ENCODE peak calls at places on chromosomes 12 and 14, in four cellular contexts. One of them, this sample, is unnamed.

GRCh38 chr12:89208661-89209096 is 143.6 kb downstream of the DUSP6 start:
- DNase-seq in lower lobe of right lung: no peak
- DNase-seq in tibial nerve: no peak
- DNase-seq in adrenal gland: no peak
- DNase-seq in this sample: no peak

GRCh38 chr12:104665296-104665695 is 208.5 kb downstream of the CHST11 start:
- DNase-seq in lower lobe of right lung: no peak
- DNase-seq in tibial nerve: no peak
- DNase-seq in adrenal gland: no peak
- DNase-seq in this sample: no peak

GRCh38 chr12:3604750-3605638 is 114.0 kb downstream of the PRMT8 start:
- DNase-seq in lower lobe of right lung: no peak
- DNase-seq in tibial nerve: no peak
- DNase-seq in adrenal gland: no peak
- DNase-seq in this sample: no peak

GRCh38 chr12:52390739-52391617 is 5.5 kb upstream of the KRT84 start:
- DNase-seq in lower lobe of right lung: no peak
- DNase-seq in tibial nerve: no peak
- DNase-seq in adrenal gland: no peak
- DNase-seq in this sample: peak; percentile 46

GRCh38 chr12:124537525-124538193 is 29.8 kb downstream of the NCOR2 start:
- DNase-seq in lower lobe of right lung: peak; percentile 88
- DNase-seq in tibial nerve: no peak
- DNase-seq in adrenal gland: no peak
- DNase-seq in this sample: no peak

GRCh38 chr12:119857036-119857435 is 20.1 kb downstream of the CIT start:
- DNase-seq in lower lobe of right lung: no peak
- DNase-seq in tibial nerve: no peak
- DNase-seq in adrenal gland: no peak
- DNase-seq in this sample: no peak

GRCh38 chr12:65696227-65696626 is 128.1 kb upstream of the HMGA2 start:
- DNase-seq in lower lobe of right lung: no peak
- DNase-seq in tibial nerve: no peak
- DNase-seq in adrenal gland: no peak
- DNase-seq in this sample: no peak

GRCh38 chr12:26832817-26833691 is at the start of gene ITPR2:
- DNase-seq in lower lobe of right lung: peak; percentile 96
- DNase-seq in tibial nerve: peak; percentile 91
- DNase-seq in adrenal gland: peak; percentile 96
- DNase-seq in this sample: peak; percentile 96

GRCh38 chr12:30106204-30106603 is 322.5 kb upstream of the TMTC1 start:
- DNase-seq in lower lobe of right lung: no peak
- DNase-seq in tibial nerve: no peak
- DNase-seq in adrenal gland: no peak
- DNase-seq in this sample: no peak

GRCh38 chr12:124994435-124994975 is 1.1 kb downstream of the BRI3BP start:
- DNase-seq in lower lobe of right lung: no peak
- DNase-seq in tibial nerve: no peak
- DNase-seq in adrenal gland: no peak
- DNase-seq in this sample: peak; percentile 83

GRCh38 chr12:49545815-49546214 is 7.0 kb downstream of the KCNH3 start:
- DNase-seq in lower lobe of right lung: peak; percentile 6
- DNase-seq in tibial nerve: no peak
- DNase-seq in adrenal gland: no peak
- DNase-seq in this sample: no peak

GRCh38 chr12:124232654-124232987 is 62.3 kb upstream of the RFLNA start:
- DNase-seq in lower lobe of right lung: no peak
- DNase-seq in tibial nerve: no peak
- DNase-seq in adrenal gland: no peak
- DNase-seq in this sample: no peak

GRCh38 chr12:74914378-74914777 is 295.3 kb downstream of the KCNC2 start:
- DNase-seq in lower lobe of right lung: no peak
- DNase-seq in tibial nerve: no peak
- DNase-seq in adrenal gland: no peak
- DNase-seq in this sample: no peak

GRCh38 chr14:99351166-99352007 is 79.4 kb upstream of the BCL11B start:
- DNase-seq in lower lobe of right lung: no peak
- DNase-seq in tibial nerve: no peak
- DNase-seq in adrenal gland: no peak
- DNase-seq in this sample: no peak

GRCh38 chr12:132204822-132205270 is 60.6 kb downstream of the NOC4L start:
- DNase-seq in lower lobe of right lung: no peak
- DNase-seq in tibial nerve: no peak
- DNase-seq in adrenal gland: no peak
- DNase-seq in this sample: no peak

GRCh38 chr12:132206093-132206434 is 61.8 kb downstream of the NOC4L start:
- DNase-seq in lower lobe of right lung: no peak
- DNase-seq in tibial nerve: no peak
- DNase-seq in adrenal gland: no peak
- DNase-seq in this sample: no peak

GRCh38 chr12:132202929-132203721 is 58.9 kb downstream of the NOC4L start:
- DNase-seq in lower lobe of right lung: no peak
- DNase-seq in tibial nerve: no peak
- DNase-seq in adrenal gland: no peak
- DNase-seq in this sample: no peak

GRCh38 chr12:132205271-132206092 is 61.2 kb downstream of the NOC4L start:
- DNase-seq in lower lobe of right lung: no peak
- DNase-seq in tibial nerve: no peak
- DNase-seq in adrenal gland: no peak
- DNase-seq in this sample: no peak

GRCh38 chr12:132204064-132204821 is 60.0 kb downstream of the NOC4L start:
- DNase-seq in lower lobe of right lung: no peak
- DNase-seq in tibial nerve: no peak
- DNase-seq in adrenal gland: no peak
- DNase-seq in this sample: no peak
- H3K9me3 ChIP-seq in lower lobe of right lung: no peaks in the 10 kb centered on the region
- H3K9me3 ChIP-seq in tibial nerve: peaks cover 18% of the 10 kb centered on the region
- H3K9me3 ChIP-seq in adrenal gland: no peaks in the 10 kb centered on the region
- H3K9me3 ChIP-seq in this sample: no peaks in the 10 kb centered on the region

GRCh38 chr12:46831335-46832083 is 5.7 kb upstream of the SLC38A4 start:
- DNase-seq in lower lobe of right lung: peak; percentile 46
- DNase-seq in tibial nerve: no peak
- DNase-seq in adrenal gland: peak; percentile 18
- DNase-seq in this sample: peak; percentile 19
- H3K4me3 ChIP-seq in lower lobe of right lung: peak overlapping the region; percentile 44
- H3K4me3 ChIP-seq in tibial nerve: no peak overlapping the region
- H3K4me3 ChIP-seq in adrenal gland: peak overlapping the region; percentile 32
- H3K4me3 ChIP-seq in this sample: no peak overlapping the region

DNA sequence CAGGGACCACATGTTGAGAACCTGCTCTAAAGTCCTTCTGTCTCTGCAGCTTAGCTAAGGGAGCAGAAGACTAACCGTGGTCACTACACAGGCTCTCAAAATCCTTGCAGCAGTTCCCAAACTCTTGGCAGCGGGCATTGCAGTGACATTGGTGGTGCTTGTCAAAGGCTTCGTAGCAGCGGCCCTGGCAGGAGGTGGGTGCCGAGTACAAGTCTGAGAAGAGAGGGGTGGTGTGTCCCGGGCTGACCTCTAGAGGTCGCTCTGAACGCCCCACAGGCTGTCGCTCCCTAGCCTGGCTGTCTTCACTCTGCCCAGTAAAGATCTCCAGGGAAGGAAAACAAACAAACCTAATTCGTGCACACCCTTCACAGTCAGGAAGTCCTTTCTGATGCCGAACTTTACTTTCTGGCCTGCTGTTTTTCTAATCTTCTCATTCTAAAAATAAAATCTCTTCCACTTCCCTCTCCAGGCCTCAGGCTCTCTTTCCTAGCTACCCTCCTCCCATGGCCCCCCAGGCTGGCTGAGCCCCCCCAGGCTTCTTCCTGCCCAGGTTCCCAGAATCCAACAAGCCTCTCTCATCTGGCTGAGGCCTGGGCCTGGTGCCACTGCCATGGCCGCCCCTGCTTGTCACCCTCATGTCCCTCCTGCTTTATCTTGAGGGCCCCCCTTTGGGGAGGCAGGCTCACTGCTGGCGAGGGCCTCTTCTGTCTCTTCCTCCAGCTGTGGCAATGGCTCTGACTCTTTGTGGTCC is 7.7 kb downstream of the ENDOU start:
- DNase-seq in lower lobe of right lung: peak; percentile 86
- DNase-seq in tibial nerve: peak; percentile 73
- DNase-seq in adrenal gland: peak; percentile 85
- DNase-seq in this sample: peak; percentile 84
- TF ChIP-seq CTCF in lower lobe of right lung: peak; percentile 83
- TF ChIP-seq CTCF in tibial nerve: peak; percentile 57
- TF ChIP-seq CTCF in adrenal gland: peak; percentile 60
- TF ChIP-seq CTCF in this sample: peak; percentile 76

DNA sequence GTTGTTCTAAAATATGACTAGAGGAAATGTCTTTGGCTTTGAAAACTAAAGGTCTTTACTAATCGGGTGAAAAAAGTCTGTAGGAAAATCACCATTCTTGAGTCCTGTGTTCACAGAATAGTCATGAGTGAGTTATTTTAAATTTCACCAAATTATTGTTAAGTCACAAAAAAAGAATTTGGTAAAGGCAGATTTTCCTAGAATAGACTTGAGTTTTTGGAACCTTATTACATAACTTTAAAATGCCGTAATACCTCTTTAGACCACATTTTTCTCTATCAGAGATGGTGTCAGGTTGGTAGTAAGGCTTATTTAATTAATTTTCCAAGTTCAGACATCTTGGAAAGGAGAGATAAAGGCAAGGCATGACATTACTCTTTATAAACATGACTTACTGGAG is 184.7 kb upstream of the GARIN2 start:
- DNase-seq in lower lobe of right lung: no peak
- DNase-seq in tibial nerve: no peak
- DNase-seq in adrenal gland: no peak
- DNase-seq in this sample: no peak
- H3K9me3 ChIP-seq in lower lobe of right lung: no peaks in the 10 kb centered on the region
- H3K9me3 ChIP-seq in tibial nerve: no peaks in the 10 kb centered on the region
- H3K9me3 ChIP-seq in adrenal gland: no peaks in the 10 kb centered on the region
- H3K9me3 ChIP-seq in this sample: no peaks in the 10 kb centered on the region

DNA sequence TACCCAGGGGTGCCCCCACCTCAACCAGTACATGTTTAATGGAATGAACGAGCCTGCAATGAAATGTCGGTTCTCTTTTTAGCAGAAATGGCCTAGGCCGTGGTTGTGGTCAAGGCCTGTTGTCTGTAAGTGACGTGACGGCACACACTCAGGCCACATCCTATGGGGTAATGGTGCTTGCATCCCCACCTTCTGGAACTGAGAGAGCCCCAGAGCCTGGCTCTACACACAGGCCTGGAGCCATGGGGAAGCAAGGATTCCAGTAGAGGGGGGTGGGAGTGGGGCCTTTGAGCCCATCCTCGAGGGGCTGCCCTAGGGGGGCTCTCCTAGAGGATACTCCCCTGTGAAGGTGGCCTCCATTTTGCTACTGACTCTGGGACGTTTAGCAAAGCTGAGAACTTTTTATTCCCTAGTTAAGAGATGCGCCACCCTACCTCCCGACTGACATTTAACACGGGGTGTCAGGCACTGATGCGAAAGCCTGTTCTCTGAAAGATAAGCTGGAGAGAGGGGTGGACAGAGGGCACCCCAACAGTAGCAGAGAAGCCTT is 6.6 kb downstream of the RIN3 start:
- DNase-seq in lower lobe of right lung: no peak
- DNase-seq in tibial nerve: no peak
- DNase-seq in adrenal gland: no peak
- DNase-seq in this sample: no peak
- H3K4me3 ChIP-seq in lower lobe of right lung: no peak overlapping the region
- H3K4me3 ChIP-seq in tibial nerve: no peak overlapping the region
- H3K4me3 ChIP-seq in adrenal gland: no peak overlapping the region
- H3K4me3 ChIP-seq in this sample: no peak overlapping the region

GRCh38 chr14:105200641-105201040 is 19.5 kb upstream of the NUDT14 start:
- DNase-seq in lower lobe of right lung: no peak
- DNase-seq in tibial nerve: no peak
- DNase-seq in adrenal gland: no peak
- DNase-seq in this sample: no peak

GRCh38 chr14:105199093-105199492 is 18.0 kb upstream of the NUDT14 start:
- DNase-seq in lower lobe of right lung: no peak
- DNase-seq in tibial nerve: no peak
- DNase-seq in adrenal gland: no peak
- DNase-seq in this sample: no peak

GRCh38 chr14:105200074-105200473 is 19.0 kb upstream of the NUDT14 start:
- DNase-seq in lower lobe of right lung: no peak
- DNase-seq in tibial nerve: no peak
- DNase-seq in adrenal gland: no peak
- DNase-seq in this sample: no peak

GRCh38 chr14:105197274-105197673 is 16.2 kb upstream of the NUDT14 start:
- DNase-seq in lower lobe of right lung: no peak
- DNase-seq in tibial nerve: peak; percentile 24
- DNase-seq in adrenal gland: no peak
- DNase-seq in this sample: no peak

DNA sequence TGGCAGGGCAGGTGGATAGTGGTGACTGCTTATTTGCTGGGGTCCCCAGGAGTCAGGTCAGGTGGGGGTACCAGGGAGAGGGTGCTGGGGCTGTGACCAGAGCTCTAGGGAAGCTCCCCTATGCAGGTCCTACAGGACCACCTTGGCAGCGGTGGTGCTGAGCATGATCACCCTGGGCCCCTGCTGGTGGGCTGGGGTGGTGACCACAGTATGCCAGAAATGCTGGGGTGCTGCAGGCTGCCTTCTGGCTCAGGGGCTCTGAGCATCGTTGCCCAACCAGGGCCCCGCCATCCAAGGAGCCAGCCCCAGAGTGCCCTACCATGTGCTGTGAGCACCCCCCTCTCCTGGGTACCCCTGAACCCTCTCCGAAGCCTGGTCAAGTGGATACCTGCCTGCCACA is 17.5 kb upstream of the NUDT14 start:
- DNase-seq in lower lobe of right lung: no peak
- DNase-seq in tibial nerve: no peak
- DNase-seq in adrenal gland: no peak
- DNase-seq in this sample: no peak
- TF ChIP-seq CTCF in lower lobe of right lung: no peak
- TF ChIP-seq CTCF in tibial nerve: no peak
- TF ChIP-seq CTCF in adrenal gland: no peak
- TF ChIP-seq CTCF in this sample: no peak

DNA sequence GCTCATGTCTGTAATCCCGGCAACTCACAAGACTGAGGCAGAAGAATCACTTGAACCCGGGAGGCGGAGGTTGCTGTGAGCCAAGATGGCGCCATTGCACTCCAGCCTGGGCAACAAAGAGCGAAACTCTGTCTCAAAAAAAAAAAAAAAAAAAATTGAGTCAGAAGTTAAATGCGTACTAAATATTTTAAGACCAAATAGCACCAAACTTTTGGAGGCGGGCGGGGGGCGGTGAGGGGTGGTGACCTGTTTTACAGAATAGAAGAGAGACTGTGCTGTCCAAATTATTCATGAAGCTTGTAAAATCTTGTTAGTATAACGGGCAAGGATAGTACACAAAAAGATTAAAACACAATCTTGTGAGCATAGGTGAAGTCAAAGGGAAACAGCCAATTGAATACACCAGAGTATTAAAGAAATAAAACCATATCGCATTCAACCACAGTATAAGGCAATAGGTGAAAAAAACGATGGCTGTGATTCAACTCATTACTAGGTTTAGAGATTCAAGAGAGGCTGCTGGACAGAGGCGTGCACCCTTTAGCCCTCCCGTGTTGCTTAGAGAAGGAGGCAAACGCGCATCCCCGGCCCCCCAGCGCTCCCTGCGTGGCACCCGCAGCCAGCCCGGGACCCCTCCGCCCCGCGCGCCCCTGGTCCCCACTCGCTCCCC is 571 bp downstream of the ZNF891 start:
- DNase-seq in lower lobe of right lung: no peak
- DNase-seq in tibial nerve: no peak
- DNase-seq in adrenal gland: no peak
- DNase-seq in this sample: no peak
- H3K9me3 ChIP-seq in lower lobe of right lung: peaks cover 66% of the 10 kb centered on the region
- H3K9me3 ChIP-seq in tibial nerve: peaks cover 76% of the 10 kb centered on the region
- H3K9me3 ChIP-seq in adrenal gland: peaks cover 44% of the 10 kb centered on the region
- H3K9me3 ChIP-seq in this sample: peaks cover 74% of the 10 kb centered on the region